ENCODE peak calls at places on chromosomes 6 and 20, in ten cellular contexts. One of them, this sample, is unnamed.

GRCh38 chr6:137657351-137657911 is 163.2 kb upstream of the OLIG3 start:
- DNase-seq in right cardiac atrium: no peak
- DNase-seq in transverse colon: no peak
- DNase-seq in BE2C: no peak
- DNase-seq in IMR-90: no peak
- DNase-seq in K562: no peak
- DNase-seq in H7: no peak
- DNase-seq in fibroblast of lung: no peak
- DNase-seq in brain microvascular endothelial cell: no peak
- DNase-seq in OCI-LY7: no peak
- DNase-seq in this sample: no peak

GRCh38 chr6:87522686-87523085 is 49.9 kb downstream of the SLC35A1 start:
- DNase-seq in right cardiac atrium: no peak
- DNase-seq in transverse colon: no peak
- DNase-seq in BE2C: no peak
- DNase-seq in IMR-90: peak
- DNase-seq in K562: no peak
- DNase-seq in H7: no peak
- DNase-seq in fibroblast of lung: no peak
- DNase-seq in brain microvascular endothelial cell: no peak
- DNase-seq in OCI-LY7: no peak
- DNase-seq in this sample: peak

GRCh38 chr20:2655331-2656116 is 3.1 kb downstream of the NOP56 start:
- DNase-seq in right cardiac atrium: no peak
- DNase-seq in transverse colon: no peak
- DNase-seq in BE2C: no peak
- DNase-seq in IMR-90: no peak
- DNase-seq in K562: no peak
- DNase-seq in H7: no peak
- DNase-seq in fibroblast of lung: no peak
- DNase-seq in brain microvascular endothelial cell: no peak
- DNase-seq in OCI-LY7: no peak
- DNase-seq in this sample: no peak

GRCh38 chr6:5173862-5174643 is 86.7 kb downstream of the LYRM4 start:
- DNase-seq in right cardiac atrium: no peak
- DNase-seq in transverse colon: peak
- DNase-seq in BE2C: no peak
- DNase-seq in IMR-90: peak
- DNase-seq in K562: no peak
- DNase-seq in H7: no peak
- DNase-seq in fibroblast of lung: peak
- DNase-seq in brain microvascular endothelial cell: no peak
- DNase-seq in OCI-LY7: peak
- DNase-seq in this sample: peak

GRCh38 chr6:7672066-7673062 is 53.5 kb upstream of the BMP6 start:
- DNase-seq in right cardiac atrium: no peak
- DNase-seq in transverse colon: no peak
- DNase-seq in BE2C: no peak
- DNase-seq in IMR-90: peak
- DNase-seq in K562: no peak
- DNase-seq in H7: no peak
- DNase-seq in fibroblast of lung: no peak
- DNase-seq in brain microvascular endothelial cell: no peak
- DNase-seq in OCI-LY7: no peak
- DNase-seq in this sample: no peak

GRCh38 chr20:44231193-44231592 is 15.9 kb upstream of the GDAP1L1 start:
- DNase-seq in right cardiac atrium: no peak
- DNase-seq in transverse colon: no peak
- DNase-seq in BE2C: no peak
- DNase-seq in IMR-90: no peak
- DNase-seq in K562: no peak
- DNase-seq in H7: no peak
- DNase-seq in fibroblast of lung: no peak
- DNase-seq in brain microvascular endothelial cell: no peak
- DNase-seq in OCI-LY7: no peak
- DNase-seq in this sample: no peak

GRCh38 chr6:67757465-67758033 is 877.5 kb upstream of the ADGRB3 start:
- DNase-seq in right cardiac atrium: peak
- DNase-seq in transverse colon: no peak
- DNase-seq in BE2C: no peak
- DNase-seq in IMR-90: no peak
- DNase-seq in K562: no peak
- DNase-seq in H7: no peak
- DNase-seq in fibroblast of lung: no peak
- DNase-seq in brain microvascular endothelial cell: no peak
- DNase-seq in OCI-LY7: no peak
- DNase-seq in this sample: no peak

GRCh38 chr6:109308018-109308492 is 74.2 kb downstream of the CD164 start:
- DNase-seq in right cardiac atrium: peak
- DNase-seq in transverse colon: peak
- DNase-seq in BE2C: no peak
- DNase-seq in IMR-90: peak
- DNase-seq in K562: peak
- DNase-seq in H7: no peak
- DNase-seq in fibroblast of lung: peak
- DNase-seq in brain microvascular endothelial cell: peak
- DNase-seq in OCI-LY7: no peak
- DNase-seq in this sample: peak

GRCh38 chr20:48066256-48066655 is 281.0 kb upstream of the SULF2 start:
- DNase-seq in right cardiac atrium: no peak
- DNase-seq in transverse colon: no peak
- DNase-seq in BE2C: no peak
- DNase-seq in IMR-90: peak
- DNase-seq in K562: no peak
- DNase-seq in H7: no peak
- DNase-seq in fibroblast of lung: peak
- DNase-seq in brain microvascular endothelial cell: peak
- DNase-seq in OCI-LY7: no peak
- DNase-seq in this sample: peak

GRCh38 chr6:119720160-119720559 is 370.6 kb upstream of the MAN1A1 start:
- DNase-seq in right cardiac atrium: no peak
- DNase-seq in transverse colon: no peak
- DNase-seq in BE2C: no peak
- DNase-seq in IMR-90: peak
- DNase-seq in K562: peak
- DNase-seq in H7: no peak
- DNase-seq in fibroblast of lung: no peak
- DNase-seq in brain microvascular endothelial cell: no peak
- DNase-seq in OCI-LY7: peak
- DNase-seq in this sample: peak

GRCh38 chr6:11885159-11885558 is 106.6 kb upstream of the ADTRP start:
- DNase-seq in right cardiac atrium: no peak
- DNase-seq in transverse colon: no peak
- DNase-seq in BE2C: no peak
- DNase-seq in IMR-90: no peak
- DNase-seq in K562: no peak
- DNase-seq in H7: no peak
- DNase-seq in fibroblast of lung: no peak
- DNase-seq in brain microvascular endothelial cell: no peak
- DNase-seq in OCI-LY7: no peak
- DNase-seq in this sample: no peak

GRCh38 chr20:21177767-21178166 is 51.9 kb downstream of the KIZ start:
- DNase-seq in right cardiac atrium: no peak
- DNase-seq in transverse colon: no peak
- DNase-seq in BE2C: no peak
- DNase-seq in IMR-90: no peak
- DNase-seq in K562: no peak
- DNase-seq in H7: no peak
- DNase-seq in fibroblast of lung: no peak
- DNase-seq in brain microvascular endothelial cell: no peak
- DNase-seq in OCI-LY7: no peak
- DNase-seq in this sample: no peak

GRCh38 chr20:21173496-21174025 is 47.7 kb downstream of the KIZ start:
- DNase-seq in right cardiac atrium: no peak
- DNase-seq in transverse colon: no peak
- DNase-seq in BE2C: no peak
- DNase-seq in IMR-90: peak
- DNase-seq in K562: peak
- DNase-seq in H7: no peak
- DNase-seq in fibroblast of lung: peak
- DNase-seq in brain microvascular endothelial cell: no peak
- DNase-seq in OCI-LY7: no peak
- DNase-seq in this sample: peak

GRCh38 chr20:21175433-21175832 is 49.6 kb downstream of the KIZ start:
- DNase-seq in right cardiac atrium: no peak
- DNase-seq in transverse colon: no peak
- DNase-seq in BE2C: no peak
- DNase-seq in IMR-90: no peak
- DNase-seq in K562: no peak
- DNase-seq in H7: no peak
- DNase-seq in fibroblast of lung: no peak
- DNase-seq in brain microvascular endothelial cell: no peak
- DNase-seq in OCI-LY7: peak
- DNase-seq in this sample: no peak

GRCh38 chr20:21174425-21175239 is 48.8 kb downstream of the KIZ start:
- DNase-seq in right cardiac atrium: no peak
- DNase-seq in transverse colon: no peak
- DNase-seq in BE2C: no peak
- DNase-seq in IMR-90: no peak
- DNase-seq in K562: no peak
- DNase-seq in H7: no peak
- DNase-seq in fibroblast of lung: no peak
- DNase-seq in brain microvascular endothelial cell: no peak
- DNase-seq in OCI-LY7: no peak
- DNase-seq in this sample: peak

GRCh38 chr20:21172626-21173025 is 46.7 kb downstream of the KIZ start:
- DNase-seq in right cardiac atrium: no peak
- DNase-seq in transverse colon: no peak
- DNase-seq in BE2C: no peak
- DNase-seq in IMR-90: no peak
- DNase-seq in K562: no peak
- DNase-seq in H7: no peak
- DNase-seq in fibroblast of lung: no peak
- DNase-seq in brain microvascular endothelial cell: no peak
- DNase-seq in OCI-LY7: no peak
- DNase-seq in this sample: peak
- H3K4me3 ChIP-seq in right cardiac atrium: no peak
- H3K4me3 ChIP-seq in transverse colon: no peak
- H3K4me3 ChIP-seq in BE2C: no peak
- H3K4me3 ChIP-seq in IMR-90: no peak
- H3K4me3 ChIP-seq in K562: no peak
- H3K4me3 ChIP-seq in H7: no peak
- H3K4me3 ChIP-seq in fibroblast of lung: no peak
- H3K4me3 ChIP-seq in brain microvascular endothelial cell: no peak
- H3K4me3 ChIP-seq in OCI-LY7: no peak
- H3K4me3 ChIP-seq in this sample: no peak

GRCh38 chr6:3208775-3209113 is 18.7 kb downstream of the TUBB2B start:
- DNase-seq in right cardiac atrium: no peak
- DNase-seq in transverse colon: no peak
- DNase-seq in BE2C: no peak
- DNase-seq in IMR-90: no peak
- DNase-seq in K562: no peak
- DNase-seq in H7: no peak
- DNase-seq in fibroblast of lung: no peak
- DNase-seq in brain microvascular endothelial cell: no peak
- DNase-seq in OCI-LY7: no peak
- DNase-seq in this sample: no peak
- H3K4me3 ChIP-seq in right cardiac atrium: no peak
- H3K4me3 ChIP-seq in transverse colon: no peak
- H3K4me3 ChIP-seq in BE2C: peak
- H3K4me3 ChIP-seq in IMR-90: no peak
- H3K4me3 ChIP-seq in K562: no peak
- H3K4me3 ChIP-seq in H7: no peak
- H3K4me3 ChIP-seq in fibroblast of lung: no peak
- H3K4me3 ChIP-seq in brain microvascular endothelial cell: peak
- H3K4me3 ChIP-seq in OCI-LY7: no peak
- H3K4me3 ChIP-seq in this sample: no peak

GRCh38 chr6:69232506-69233194 is 564.2 kb downstream of the LMBRD1 start:
- DNase-seq in right cardiac atrium: peak
- DNase-seq in transverse colon: peak
- DNase-seq in BE2C: peak
- DNase-seq in IMR-90: peak
- DNase-seq in K562: peak
- DNase-seq in H7: peak
- DNase-seq in fibroblast of lung: peak
- DNase-seq in brain microvascular endothelial cell: peak
- DNase-seq in OCI-LY7: peak
- DNase-seq in this sample: peak
- H3K4me3 ChIP-seq in right cardiac atrium: no peak
- H3K4me3 ChIP-seq in transverse colon: no peak
- H3K4me3 ChIP-seq in BE2C: peak
- H3K4me3 ChIP-seq in IMR-90: no peak
- H3K4me3 ChIP-seq in K562: no peak
- H3K4me3 ChIP-seq in H7: no peak
- H3K4me3 ChIP-seq in fibroblast of lung: no peak
- H3K4me3 ChIP-seq in brain microvascular endothelial cell: no peak
- H3K4me3 ChIP-seq in OCI-LY7: no peak
- H3K4me3 ChIP-seq in this sample: no peak

GRCh38 chr6:31737315-31738047 is 1.2 kb upstream of the CLIC1 start:
- DNase-seq in right cardiac atrium: no peak
- DNase-seq in transverse colon: peak
- DNase-seq in BE2C: no peak
- DNase-seq in IMR-90: no peak
- DNase-seq in K562: peak
- DNase-seq in H7: no peak
- DNase-seq in fibroblast of lung: no peak
- DNase-seq in brain microvascular endothelial cell: no peak
- DNase-seq in OCI-LY7: no peak
- DNase-seq in this sample: no peak
- H3K4me3 ChIP-seq in right cardiac atrium: no peak
- H3K4me3 ChIP-seq in transverse colon: peak
- H3K4me3 ChIP-seq in BE2C: no peak
- H3K4me3 ChIP-seq in IMR-90: no peak
- H3K4me3 ChIP-seq in K562: peak
- H3K4me3 ChIP-seq in H7: no peak
- H3K4me3 ChIP-seq in fibroblast of lung: peak
- H3K4me3 ChIP-seq in brain microvascular endothelial cell: no peak
- H3K4me3 ChIP-seq in OCI-LY7: peak
- H3K4me3 ChIP-seq in this sample: peak

GRCh38 chr6:150038202-150038830 is 13.0 kb upstream of the RAET1L start:
- DNase-seq in right cardiac atrium: no peak
- DNase-seq in transverse colon: no peak
- DNase-seq in BE2C: no peak
- DNase-seq in IMR-90: no peak
- DNase-seq in K562: no peak
- DNase-seq in H7: peak
- DNase-seq in fibroblast of lung: no peak
- DNase-seq in brain microvascular endothelial cell: no peak
- DNase-seq in OCI-LY7: no peak
- DNase-seq in this sample: no peak
- H3K4me3 ChIP-seq in right cardiac atrium: no peak
- H3K4me3 ChIP-seq in transverse colon: peak
- H3K4me3 ChIP-seq in BE2C: no peak
- H3K4me3 ChIP-seq in IMR-90: no peak
- H3K4me3 ChIP-seq in K562: no peak
- H3K4me3 ChIP-seq in H7: peak
- H3K4me3 ChIP-seq in fibroblast of lung: no peak
- H3K4me3 ChIP-seq in brain microvascular endothelial cell: no peak
- H3K4me3 ChIP-seq in OCI-LY7: no peak
- H3K4me3 ChIP-seq in this sample: no peak

GRCh38 chr6:41504526-41505021 is 41.6 kb upstream of the FOXP4 start:
- DNase-seq in right cardiac atrium: no peak
- DNase-seq in transverse colon: no peak
- DNase-seq in BE2C: no peak
- DNase-seq in IMR-90: peak
- DNase-seq in K562: no peak
- DNase-seq in H7: peak
- DNase-seq in fibroblast of lung: peak
- DNase-seq in brain microvascular endothelial cell: peak
- DNase-seq in OCI-LY7: no peak
- DNase-seq in this sample: no peak
- H3K4me3 ChIP-seq in right cardiac atrium: peak
- H3K4me3 ChIP-seq in transverse colon: peak
- H3K4me3 ChIP-seq in BE2C: peak
- H3K4me3 ChIP-seq in IMR-90: no peak
- H3K4me3 ChIP-seq in K562: no peak
- H3K4me3 ChIP-seq in H7: peak
- H3K4me3 ChIP-seq in fibroblast of lung: peak
- H3K4me3 ChIP-seq in brain microvascular endothelial cell: peak
- H3K4me3 ChIP-seq in OCI-LY7: no peak
- H3K4me3 ChIP-seq in this sample: no peak

This sample was measured in fibroblast of villous mesenchyme.